ENCODE peak calls at places on chromosomes 2 and 18, in five cellular contexts. Y, O, T, V and U are unnamed samples.

GRCh38 chr2:12317853-12318426 is 398.8 kb upstream of the TRIB2 start:
- DNase-seq in Y (peak; percentile 96), O (peak; percentile 72), T (peak; percentile 93), V (no peak), U (no peak)

GRCh38 chr2:188122983-188123382 is 168.7 kb upstream of the GULP1 start:
- DNase-seq in Y (no peak), O (no peak), T (no peak), V (no peak), U (no peak)

GRCh38 chr2:237482485-237482884 is 4.6 kb upstream of the MLPH start:
- DNase-seq in Y (peak; percentile 75), O (no peak), T (no peak), V (no peak), U (no peak)

GRCh38 chr18:27382477-27383216 is 197.5 kb upstream of the CHST9 start:
- DNase-seq in Y (no peak), O (no peak), T (no peak), V (peak; percentile 48), U (no peak)

GRCh38 chr2:45177870-45178269 is 168.6 kb upstream of the SIX2 start:
- DNase-seq in Y (peak; percentile 98), O (peak; percentile 76), T (peak; percentile 98), V (no peak), U (no peak)

GRCh38 chr2:130374587-130375290 is 18.9 kb downstream of the PTPN18 start:
- DNase-seq in Y (peak; percentile 62), O (no peak), T (no peak), V (no peak), U (no peak)

GRCh38 chr2:106816974-106817373 is 69.0 kb downstream of the ST6GAL2 start:
- DNase-seq in Y (no peak), O (no peak), T (no peak), V (no peak), U (no peak)

GRCh38 chr2:3940661-3941060 is 237.3 kb downstream of the DCDC2C start:
- DNase-seq in Y (no peak), O (no peak), T (no peak), V (no peak), U (no peak)